ENCODE peak calls at places on chromosomes 7 and 10, in ten cellular contexts. One of them, this sample, is unnamed.

GRCh38 chr10:30898964-30899363 is 132.7 kb downstream of the ZNF438 start:
- DNase-seq in endodermal cell: no peak
- DNase-seq in neural progenitor cell: no peak
- DNase-seq in fibroblast of mammary gland: no peak
- DNase-seq in Panc1: no peak
- DNase-seq in NB4: no peak
- DNase-seq in heart left ventricle: no peak
- DNase-seq in IMR-90: no peak
- DNase-seq in suprapubic skin: no peak
- DNase-seq in cardiac fibroblast: no peak
- DNase-seq in this sample: no peak

GRCh38 chr10:84311596-84311995 is 16.8 kb upstream of the CCSER2 start:
- DNase-seq in IMR-90: no peak
- DNase-seq in endodermal cell: no peak
- DNase-seq in fibroblast of mammary gland: no peak
- DNase-seq in NB4: no peak
- DNase-seq in cardiac fibroblast: no peak
- DNase-seq in Panc1: no peak
- DNase-seq in neural progenitor cell: no peak
- DNase-seq in heart left ventricle: no peak
- DNase-seq in suprapubic skin: no peak
- DNase-seq in this sample: no peak

GRCh38 chr7:101538596-101539459 is 90.3 kb downstream of the MYL10 start:
- DNase-seq in endodermal cell: peak
- DNase-seq in NB4: peak
- DNase-seq in heart left ventricle: peak
- DNase-seq in Panc1: no peak
- DNase-seq in cardiac fibroblast: peak
- DNase-seq in neural progenitor cell: peak
- DNase-seq in suprapubic skin: no peak
- DNase-seq in IMR-90: peak
- DNase-seq in fibroblast of mammary gland: peak
- DNase-seq in this sample: peak

GRCh38 chr10:3811331-3811870 is 26.4 kb upstream of the KLF6 start:
- DNase-seq in fibroblast of mammary gland: peak
- DNase-seq in suprapubic skin: no peak
- DNase-seq in Panc1: no peak
- DNase-seq in neural progenitor cell: no peak
- DNase-seq in cardiac fibroblast: peak
- DNase-seq in heart left ventricle: no peak
- DNase-seq in endodermal cell: no peak
- DNase-seq in NB4: peak
- DNase-seq in IMR-90: peak
- DNase-seq in this sample: peak

GRCh38 chr7:82810558-82811259 is 352.0 kb downstream of the PCLO start:
- DNase-seq in heart left ventricle: no peak
- DNase-seq in neural progenitor cell: peak
- DNase-seq in Panc1: peak
- DNase-seq in suprapubic skin: no peak
- DNase-seq in NB4: peak
- DNase-seq in cardiac fibroblast: peak
- DNase-seq in fibroblast of mammary gland: peak
- DNase-seq in endodermal cell: no peak
- DNase-seq in IMR-90: peak
- DNase-seq in this sample: peak

GRCh38 chr10:70355234-70356021 is 27.0 kb downstream of the LRRC20 start:
- DNase-seq in fibroblast of mammary gland: no peak
- DNase-seq in endodermal cell: no peak
- DNase-seq in IMR-90: no peak
- DNase-seq in cardiac fibroblast: peak
- DNase-seq in neural progenitor cell: peak
- DNase-seq in suprapubic skin: no peak
- DNase-seq in heart left ventricle: no peak
- DNase-seq in NB4: peak
- DNase-seq in Panc1: no peak
- DNase-seq in this sample: no peak

GRCh38 chr7:116259156-116259555 is 48.8 kb downstream of the TES start:
- DNase-seq in IMR-90: peak
- DNase-seq in endodermal cell: no peak
- DNase-seq in NB4: no peak
- DNase-seq in suprapubic skin: no peak
- DNase-seq in fibroblast of mammary gland: no peak
- DNase-seq in Panc1: no peak
- DNase-seq in heart left ventricle: no peak
- DNase-seq in neural progenitor cell: no peak
- DNase-seq in cardiac fibroblast: peak
- DNase-seq in this sample: no peak

GRCh38 chr10:4347397-4347796 is 478.6 kb upstream of the AKR1E2 start:
- DNase-seq in Panc1: no peak
- DNase-seq in neural progenitor cell: no peak
- DNase-seq in IMR-90: no peak
- DNase-seq in suprapubic skin: no peak
- DNase-seq in fibroblast of mammary gland: no peak
- DNase-seq in cardiac fibroblast: no peak
- DNase-seq in endodermal cell: no peak
- DNase-seq in heart left ventricle: no peak
- DNase-seq in NB4: no peak
- DNase-seq in this sample: no peak

GRCh38 chr7:132783824-132784223 is 207.6 kb upstream of the PLXNA4 start:
- DNase-seq in heart left ventricle: no peak
- DNase-seq in endodermal cell: no peak
- DNase-seq in Panc1: no peak
- DNase-seq in neural progenitor cell: no peak
- DNase-seq in NB4: no peak
- DNase-seq in fibroblast of mammary gland: peak
- DNase-seq in cardiac fibroblast: peak
- DNase-seq in IMR-90: peak
- DNase-seq in suprapubic skin: no peak
- DNase-seq in this sample: peak

DNA sequence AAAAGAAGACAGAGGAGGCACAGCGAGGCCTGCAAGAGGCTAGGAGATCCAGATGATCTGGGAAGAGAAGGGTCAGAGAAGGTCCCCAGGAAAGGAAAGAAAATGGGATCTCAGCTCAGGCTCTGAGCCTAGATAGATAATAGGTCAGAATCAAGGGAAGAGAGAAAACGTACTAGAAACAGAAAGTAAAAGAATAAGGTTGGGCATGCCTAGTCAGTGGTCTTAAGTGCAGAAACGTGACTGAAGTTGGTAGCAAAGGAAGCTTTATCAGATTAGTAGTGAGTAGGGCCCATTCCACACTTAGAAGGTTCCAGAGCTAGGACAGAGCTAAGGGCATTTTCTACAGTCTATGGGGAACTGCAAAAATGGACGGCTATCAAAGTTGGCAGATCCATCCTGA is 84.8 kb upstream of the ASAH2 start:
- DNase-seq in endodermal cell: no peak
- DNase-seq in heart left ventricle: no peak
- DNase-seq in fibroblast of mammary gland: no peak
- DNase-seq in IMR-90: no peak
- DNase-seq in Panc1: no peak
- DNase-seq in NB4: no peak
- DNase-seq in neural progenitor cell: no peak
- DNase-seq in suprapubic skin: no peak
- DNase-seq in cardiac fibroblast: no peak
- DNase-seq in this sample: no peak
- H3K4me3 ChIP-seq in endodermal cell: no peak
- H3K4me3 ChIP-seq in heart left ventricle: no peak
- H3K4me3 ChIP-seq in fibroblast of mammary gland: no peak
- H3K4me3 ChIP-seq in IMR-90: no peak
- H3K4me3 ChIP-seq in Panc1: no peak
- H3K4me3 ChIP-seq in NB4: no peak
- H3K4me3 ChIP-seq in neural progenitor cell: no peak
- H3K4me3 ChIP-seq in suprapubic skin: no peak
- H3K4me3 ChIP-seq in cardiac fibroblast: no peak
- H3K4me3 ChIP-seq in this sample: no peak

DNA sequence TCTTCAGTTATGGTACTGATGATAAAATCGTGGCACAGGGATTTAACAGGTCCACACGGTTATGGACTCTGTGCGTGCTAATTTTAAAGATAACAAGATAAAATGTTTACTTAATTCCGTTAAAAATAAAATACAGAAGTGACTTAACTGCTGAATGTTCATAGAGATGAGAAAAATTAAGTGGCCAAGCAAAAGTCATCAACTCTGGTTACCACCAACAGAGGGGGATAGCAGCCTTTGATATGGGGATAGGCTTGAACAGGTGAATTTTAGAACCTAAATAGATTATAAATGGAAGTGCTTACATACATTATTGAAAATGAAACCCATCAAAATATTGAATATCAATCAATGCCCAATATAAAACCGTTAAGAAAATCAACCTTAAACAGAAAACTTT is 245.0 kb downstream of the WDR37 start:
- DNase-seq in neural progenitor cell: no peak
- DNase-seq in heart left ventricle: no peak
- DNase-seq in IMR-90: no peak
- DNase-seq in fibroblast of mammary gland: no peak
- DNase-seq in cardiac fibroblast: no peak
- DNase-seq in Panc1: no peak
- DNase-seq in NB4: no peak
- DNase-seq in endodermal cell: no peak
- DNase-seq in suprapubic skin: no peak
- DNase-seq in this sample: no peak
- TF ChIP-seq CTCF in neural progenitor cell: no peak
- TF ChIP-seq CTCF in heart left ventricle: no peak
- TF ChIP-seq CTCF in IMR-90: no peak
- TF ChIP-seq CTCF in fibroblast of mammary gland: no peak
- TF ChIP-seq CTCF in cardiac fibroblast: no peak
- TF ChIP-seq CTCF in Panc1: peak
- TF ChIP-seq CTCF in NB4: no peak
- TF ChIP-seq CTCF in endodermal cell: no peak
- TF ChIP-seq CTCF in suprapubic skin: no peak
- TF ChIP-seq CTCF in this sample: no peak

DNA sequence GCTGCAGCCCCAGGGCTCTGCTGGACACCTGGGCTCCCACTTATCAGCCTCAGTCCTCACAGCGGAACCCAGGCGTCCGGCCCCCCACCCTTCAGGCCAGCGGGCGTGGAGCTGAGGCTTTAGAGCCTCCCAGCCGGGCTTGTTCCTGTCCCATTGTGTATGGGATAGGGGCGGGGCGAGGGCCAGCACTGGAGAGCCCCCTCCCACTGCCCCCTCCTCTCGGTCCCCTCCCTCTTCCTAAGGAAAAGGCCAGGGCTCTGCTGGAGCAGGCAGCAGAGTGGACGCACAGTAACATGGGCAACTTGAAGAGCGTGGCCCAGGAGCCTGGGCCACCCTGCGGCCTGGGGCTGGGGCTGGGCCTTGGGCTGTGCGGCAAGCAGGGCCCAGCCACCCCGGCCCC is 2.7 kb downstream of the NOS3 start:
- DNase-seq in endodermal cell: peak
- DNase-seq in fibroblast of mammary gland: no peak
- DNase-seq in Panc1: no peak
- DNase-seq in suprapubic skin: no peak
- DNase-seq in heart left ventricle: peak
- DNase-seq in IMR-90: no peak
- DNase-seq in NB4: no peak
- DNase-seq in neural progenitor cell: peak
- DNase-seq in cardiac fibroblast: no peak
- DNase-seq in this sample: no peak
- H3K4me3 ChIP-seq in endodermal cell: no peak
- H3K4me3 ChIP-seq in fibroblast of mammary gland: no peak
- H3K4me3 ChIP-seq in Panc1: no peak
- H3K4me3 ChIP-seq in suprapubic skin: peak
- H3K4me3 ChIP-seq in heart left ventricle: peak
- H3K4me3 ChIP-seq in IMR-90: no peak
- H3K4me3 ChIP-seq in NB4: no peak
- H3K4me3 ChIP-seq in neural progenitor cell: no peak
- H3K4me3 ChIP-seq in cardiac fibroblast: no peak
- H3K4me3 ChIP-seq in this sample: no peak

GRCh38 chr7:41691286-41691966 is 11.5 kb downstream of the INHBA start:
- DNase-seq in Panc1: no peak
- DNase-seq in neural progenitor cell: no peak
- DNase-seq in IMR-90: peak
- DNase-seq in NB4: no peak
- DNase-seq in suprapubic skin: no peak
- DNase-seq in endodermal cell: no peak
- DNase-seq in cardiac fibroblast: no peak
- DNase-seq in heart left ventricle: no peak
- DNase-seq in fibroblast of mammary gland: no peak
- DNase-seq in this sample: no peak

GRCh38 chr7:41695661-41696322 is 7.1 kb downstream of the INHBA start:
- DNase-seq in NB4: no peak
- DNase-seq in cardiac fibroblast: peak
- DNase-seq in heart left ventricle: no peak
- DNase-seq in Panc1: no peak
- DNase-seq in IMR-90: peak
- DNase-seq in fibroblast of mammary gland: peak
- DNase-seq in suprapubic skin: no peak
- DNase-seq in endodermal cell: no peak
- DNase-seq in neural progenitor cell: no peak
- DNase-seq in this sample: no peak

GRCh38 chr7:41696323-41696916 is 6.5 kb downstream of the INHBA start:
- DNase-seq in heart left ventricle: peak
- DNase-seq in endodermal cell: peak
- DNase-seq in NB4: peak
- DNase-seq in cardiac fibroblast: peak
- DNase-seq in fibroblast of mammary gland: peak
- DNase-seq in neural progenitor cell: peak
- DNase-seq in Panc1: no peak
- DNase-seq in suprapubic skin: peak
- DNase-seq in IMR-90: peak
- DNase-seq in this sample: peak

GRCh38 chr7:41694490-41694889 is 8.4 kb downstream of the INHBA start:
- DNase-seq in cardiac fibroblast: no peak
- DNase-seq in IMR-90: peak
- DNase-seq in fibroblast of mammary gland: no peak
- DNase-seq in suprapubic skin: no peak
- DNase-seq in Panc1: no peak
- DNase-seq in NB4: no peak
- DNase-seq in neural progenitor cell: no peak
- DNase-seq in heart left ventricle: no peak
- DNase-seq in endodermal cell: no peak
- DNase-seq in this sample: no peak

DNA sequence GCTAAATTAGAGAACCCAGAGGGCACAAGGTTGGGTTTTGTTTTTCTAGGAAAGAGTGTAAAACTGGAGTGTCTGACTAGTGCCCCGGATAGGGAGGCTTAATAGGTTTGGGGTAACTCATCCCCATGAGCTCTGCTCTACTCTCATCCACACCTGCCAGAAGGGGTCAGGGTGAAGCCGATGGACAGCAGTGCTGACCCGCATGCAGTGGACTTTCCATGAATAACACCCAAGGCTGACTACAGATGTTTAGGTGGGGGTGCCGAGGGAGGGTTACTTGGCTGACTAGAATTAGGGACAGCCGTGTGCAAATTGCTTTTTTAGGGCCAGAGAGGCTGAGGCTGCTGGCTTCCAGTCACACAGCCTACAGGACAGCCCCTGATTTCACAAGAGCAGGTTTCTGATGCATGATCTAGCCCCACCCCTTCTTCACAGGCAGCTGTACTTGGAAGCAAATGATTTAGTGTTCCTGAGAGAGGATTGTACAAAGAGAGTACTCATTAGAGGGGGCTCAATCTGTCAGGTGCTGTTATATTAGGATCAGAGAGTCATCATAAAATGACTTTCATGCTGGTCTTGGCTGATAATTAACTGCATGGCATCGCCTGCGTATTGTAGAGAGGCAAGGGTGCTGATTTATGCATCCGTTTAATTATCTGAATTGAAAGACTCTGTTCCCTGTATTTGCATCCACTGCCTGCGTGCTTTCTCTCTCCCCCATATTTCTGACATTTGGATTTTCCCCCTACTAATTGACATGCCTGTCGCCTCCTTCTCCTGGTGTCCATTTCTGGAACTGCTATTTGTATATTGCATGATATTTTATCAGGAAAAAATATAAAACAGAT is 9.5 kb downstream of the INHBA start:
- DNase-seq in neural progenitor cell: peak
- DNase-seq in heart left ventricle: no peak
- DNase-seq in IMR-90: peak
- DNase-seq in cardiac fibroblast: peak
- DNase-seq in NB4: peak
- DNase-seq in suprapubic skin: no peak
- DNase-seq in fibroblast of mammary gland: peak
- DNase-seq in endodermal cell: no peak
- DNase-seq in Panc1: no peak
- DNase-seq in this sample: peak
- TF ChIP-seq CTCF in neural progenitor cell: peak
- TF ChIP-seq CTCF in heart left ventricle: no peak
- TF ChIP-seq CTCF in IMR-90: peak
- TF ChIP-seq CTCF in cardiac fibroblast: peak
- TF ChIP-seq CTCF in NB4: no peak
- TF ChIP-seq CTCF in suprapubic skin: no peak
- TF ChIP-seq CTCF in fibroblast of mammary gland: peak
- TF ChIP-seq CTCF in endodermal cell: peak
- TF ChIP-seq CTCF in Panc1: peak
- TF ChIP-seq CTCF in this sample: peak